ENCODE peak calls at places on chromosome 7, in four cellular contexts. D is K562, S is HepG2, Y is GM12878. O is an unnamed sample.

GRCh38 chr7:105567024-105567423 is 14.3 kb downstream of the EFCAB10 start:
- DNase-seq in S (no peak), Y (no peak), D (no peak), O (no peak)

GRCh38 chr7:27068316-27068715 is 27.5 kb downstream of the HOXA1 start:
- DNase-seq in D (no peak), Y (no peak), S (no peak), O (no peak)

GRCh38 chr7:156725074-156725473 is 84.5 kb downstream of the RNF32 start:
- DNase-seq in D (no peak), Y (no peak), S (no peak), O (no peak)

GRCh38 chr7:95865716-95866371 is 93.5 kb downstream of the DYNC1I1 start:
- DNase-seq in Y (no peak), D (peak; percentile 27), S (peak; percentile 25), O (no peak)

GRCh38 chr7:48111596-48111995 is 22.5 kb downstream of the UPP1 start:
- DNase-seq in D (no peak), Y (no peak), S (no peak), O (no peak)

GRCh38 chr7:41881313-41882130 is 178.6 kb upstream of the INHBA start:
- DNase-seq in D (peak; percentile 3), S (no peak), Y (peak; percentile 98), O (no peak)

GRCh38 chr7:16212032-16212431 is 209.3 kb downstream of the CRPPA start:
- DNase-seq in Y (no peak), S (no peak), D (no peak), O (no peak)

GRCh38 chr7:33137098-33137497 is 7.7 kb downstream of the BBS9 start:
- DNase-seq in S (no peak), D (no peak), Y (no peak), O (peak; percentile 50)

GRCh38 chr7:116218051-116218645 is 7.8 kb downstream of the TES start:
- DNase-seq in D (peak; percentile 76), Y (no peak), S (no peak), O (no peak)

GRCh38 chr7:116836080-116836479 is 26.3 kb upstream of the CAPZA2 start:
- DNase-seq in D (no peak), S (no peak), Y (no peak), O (no peak)

GRCh38 chr7:88090671-88091070 is 129.2 kb downstream of the SRI start:
- DNase-seq in S (no peak), D (no peak), Y (no peak), O (no peak)

GRCh38 chr7:95276114-95276513 is 48.2 kb downstream of the PON1 start:
- DNase-seq in D (no peak), Y (no peak), S (no peak), O (no peak)

GRCh38 chr7:33640732-33641131 is 264.6 kb upstream of the BMPER start:
- DNase-seq in Y (no peak), S (no peak), D (no peak), O (no peak)

GRCh38 chr7:85091568-85091928 is 95.3 kb downstream of the SEMA3D start:
- DNase-seq in S (no peak), Y (no peak), D (no peak), O (no peak)

GRCh38 chr7:125747966-125748365 is 818.3 kb upstream of the POT1 start:
- DNase-seq in D (no peak), Y (no peak), S (no peak), O (no peak)

GRCh38 chr7:123208793-123209192 is 9.0 kb upstream of the SLC13A1 start:
- DNase-seq in Y (no peak), S (peak; percentile 25), D (no peak), O (no peak)

GRCh38 chr7:75937958-75938786 is 23.2 kb downstream of the POR start:
- DNase-seq in D (peak; percentile 90), Y (no peak), S (no peak), O (no peak)

GRCh38 chr7:41333506-41333905 is 369.4 kb downstream of the INHBA start:
- DNase-seq in D (no peak), Y (no peak), S (no peak), O (no peak)

GRCh38 chr7:129308047-129308446 is 83.2 kb downstream of the AHCYL2 start:
- DNase-seq in D (no peak), Y (no peak), S (peak; percentile 4), O (no peak)

GRCh38 chr7:30741289-30741688 is 10.6 kb upstream of the INMT start:
- DNase-seq in Y (no peak), S (no peak), D (no peak), O (no peak)

GRCh38 chr7:133857376-133858119 is 269.6 kb upstream of the LRGUK start:
- DNase-seq in D (no peak), Y (no peak), S (no peak), O (no peak)

GRCh38 chr7:131087756-131088658 is 239.7 kb upstream of the MKLN1 start:
- DNase-seq in S (peak; percentile 61), D (no peak), Y (no peak), O (no peak)

GRCh38 chr7:30027065-30027456 is 559 bp upstream of the FKBP14 start:
- DNase-seq in S (peak; percentile 38), Y (peak; percentile 51), D (no peak), O (no peak)

GRCh38 chr7:112022128-112022527 is 184.1 kb downstream of the DOCK4 start:
- DNase-seq in D (no peak), S (peak; percentile 24), Y (no peak), O (no peak)

GRCh38 chr7:112018305-112019030 is 187.7 kb downstream of the DOCK4 start:
- DNase-seq in Y (no peak), S (no peak), D (no peak), O (no peak)

GRCh38 chr7:112019932-112020331 is 186.3 kb downstream of the DOCK4 start:
- DNase-seq in D (no peak), Y (no peak), S (peak; percentile 40), O (no peak)

GRCh38 chr7:112021348-112022044 is 184.7 kb downstream of the DOCK4 start:
- DNase-seq in Y (no peak), D (no peak), S (no peak), O (no peak)

GRCh38 chr7:112020800-112021199 is 185.4 kb downstream of the DOCK4 start:
- DNase-seq in Y (no peak), D (no peak), S (no peak), O (no peak)
- H3K4me3 ChIP-seq in Y (no peak overlapping the region), D (no peak overlapping the region), S (no peak overlapping the region), O (no peak overlapping the region)

DNA sequence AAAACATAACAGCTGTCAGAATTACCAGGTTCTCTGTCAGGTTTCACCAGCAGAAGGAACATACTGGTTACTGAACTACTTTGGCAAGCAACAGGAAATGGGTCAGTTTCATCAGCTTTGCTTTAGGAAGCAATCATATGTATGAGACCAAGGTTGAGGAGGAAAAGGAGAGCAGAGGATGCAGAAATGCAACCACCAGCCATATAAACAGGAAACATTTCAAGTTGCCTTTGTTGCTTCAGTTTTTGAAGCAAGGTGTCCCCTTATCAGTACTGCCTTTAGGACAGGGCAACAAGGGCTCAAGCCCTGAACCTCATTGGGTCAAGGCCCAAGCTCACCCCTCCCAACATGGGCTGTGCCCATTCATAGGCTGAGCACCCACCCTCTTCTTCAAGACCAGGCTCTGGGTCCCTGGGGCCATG is 10.2 kb downstream of the HIPK2 start:
- DNase-seq in D (no peak), Y (peak; percentile 48), S (no peak), O (no peak)
- TF ChIP-seq CBX5 in D (no peak), Y (no peak), S (no peak), O (no peak)

GRCh38 chr7:141042222-141043193 is 27.8 kb upstream of the MRPS33 start:
- DNase-seq in D (no peak), S (peak; percentile 85), Y (no peak), O (no peak)

GRCh38 chr7:141045126-141045841 is 28.6 kb upstream of the TMEM178B start:
- DNase-seq in D (no peak), S (no peak), Y (no peak), O (no peak)

GRCh38 chr7:141043621-141044020 is 28.9 kb upstream of the MRPS33 start:
- DNase-seq in S (no peak), Y (no peak), D (no peak), O (no peak)

DNA sequence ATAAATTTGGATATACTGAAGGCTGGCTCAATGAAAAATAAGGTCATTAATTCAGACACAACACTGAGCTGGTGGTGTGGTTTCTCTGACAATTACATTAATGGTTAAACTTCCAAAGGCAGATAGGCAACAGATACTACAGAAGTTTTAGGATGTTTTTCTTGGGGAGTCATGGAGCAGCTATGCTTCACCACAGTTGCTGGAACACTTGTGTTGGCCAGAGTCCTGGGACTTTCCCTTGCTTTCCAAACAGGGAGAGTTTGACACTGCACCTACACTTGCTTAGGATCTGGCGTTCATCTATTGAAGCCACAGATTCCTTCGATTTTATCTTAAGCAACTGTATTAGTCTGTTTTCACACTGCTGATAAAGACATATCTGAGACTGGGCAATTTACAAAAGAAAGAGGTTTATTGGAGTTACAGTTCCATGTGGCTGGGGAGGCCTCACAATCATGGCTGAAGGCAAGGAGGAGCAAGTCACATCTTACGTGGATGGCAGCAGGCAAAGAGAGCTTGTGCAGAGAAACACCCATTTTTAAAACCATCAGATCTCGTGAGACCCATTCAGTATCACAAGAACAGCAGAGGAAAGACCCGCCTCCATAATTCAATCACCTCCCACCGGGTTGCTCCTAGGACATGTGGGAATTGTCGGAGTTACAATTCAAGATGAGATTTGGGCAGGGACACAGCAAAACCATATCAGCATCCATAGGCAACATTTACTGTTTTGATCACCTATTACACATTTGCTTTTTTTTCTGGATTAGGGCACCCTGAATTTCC is 27.8 kb upstream of the TMEM178B start:
- DNase-seq in D (no peak), Y (no peak), S (no peak), O (no peak)
- TF ChIP-seq ZNF274 in D (no peak), Y (no peak), S (no peak), O (no peak)

GRCh38 chr7:1060315-1061080 is 16.2 kb downstream of the GPR146 start:
- DNase-seq in Y (no peak), S (no peak), D (no peak), O (no peak)
- H3K4me3 ChIP-seq in Y (peak overlapping the region; percentile 50), S (no peak overlapping the region), D (peak overlapping the region; percentile 14), O (peak overlapping the region; percentile 30)